ENCODE peak calls at places on chromosomes 16 and 17, in five cellular contexts. H, U, K, R and V are unnamed samples. For H3K27me3 and H3K4me1, the result is how much of the 10 kb centered on the place peaks cover.

GRCh38 chr17:43667506-43668438 is 6.0 kb upstream of the MEOX1 start:
- DNase-seq in K (no peak), R (no peak), U (no peak), H (no peak), V (no peak)

GRCh38 chr17:48031966-48032365 is 5.6 kb downstream of the COPZ2 start:
- DNase-seq in R (no peak), H (no peak), U (no peak), K (no peak), V (no peak)

GRCh38 chr17:77889135-77889505 is 69.4 kb upstream of the TNRC6C start:
- DNase-seq in H (no peak), R (no peak), U (no peak), K (no peak), V (no peak)

GRCh38 chr16:79278506-79278905 is 322.0 kb downstream of the MAF start:
- DNase-seq in K (peak), R (no peak), H (no peak), U (peak), V (no peak)

GRCh38 chr17:59914274-59914854 is 21.4 kb downstream of the RPS6KB1 start:
- DNase-seq in U (no peak), R (peak), H (peak), K (peak), V (no peak)

GRCh38 chr17:64145460-64145750 is 15.5 kb upstream of the ERN1 start:
- DNase-seq in U (no peak), H (no peak), R (no peak), K (no peak), V (no peak)

GRCh38 chr17:75694536-75694935 is 26.7 kb upstream of the ITGB4 start:
- DNase-seq in H (no peak), U (no peak), R (no peak), K (no peak), V (no peak)

GRCh38 chr17:60305141-60305540 is 86.8 kb downstream of the USP32 start:
- DNase-seq in U (no peak), K (peak), R (peak), H (no peak), V (no peak)

GRCh38 chr17:75487351-75488070 is 27.8 kb downstream of the CASKIN2 start:
- DNase-seq in U (peak), H (no peak), K (peak), R (peak), V (no peak)

GRCh38 chr17:75504347-75505151 is 10.8 kb downstream of the CASKIN2 start:
- DNase-seq in U (peak), H (no peak), R (peak), K (peak), V (peak)

GRCh38 chr16:10947211-10947787 is 2.9 kb downstream of the CLEC16A start:
- DNase-seq in H (no peak), K (no peak), R (no peak), U (no peak), V (no peak)

GRCh38 chr16:66408181-66409048 is 18.7 kb upstream of the BEAN1 start:
- DNase-seq in K (peak), H (peak), R (peak), U (no peak), V (no peak)

DNA sequence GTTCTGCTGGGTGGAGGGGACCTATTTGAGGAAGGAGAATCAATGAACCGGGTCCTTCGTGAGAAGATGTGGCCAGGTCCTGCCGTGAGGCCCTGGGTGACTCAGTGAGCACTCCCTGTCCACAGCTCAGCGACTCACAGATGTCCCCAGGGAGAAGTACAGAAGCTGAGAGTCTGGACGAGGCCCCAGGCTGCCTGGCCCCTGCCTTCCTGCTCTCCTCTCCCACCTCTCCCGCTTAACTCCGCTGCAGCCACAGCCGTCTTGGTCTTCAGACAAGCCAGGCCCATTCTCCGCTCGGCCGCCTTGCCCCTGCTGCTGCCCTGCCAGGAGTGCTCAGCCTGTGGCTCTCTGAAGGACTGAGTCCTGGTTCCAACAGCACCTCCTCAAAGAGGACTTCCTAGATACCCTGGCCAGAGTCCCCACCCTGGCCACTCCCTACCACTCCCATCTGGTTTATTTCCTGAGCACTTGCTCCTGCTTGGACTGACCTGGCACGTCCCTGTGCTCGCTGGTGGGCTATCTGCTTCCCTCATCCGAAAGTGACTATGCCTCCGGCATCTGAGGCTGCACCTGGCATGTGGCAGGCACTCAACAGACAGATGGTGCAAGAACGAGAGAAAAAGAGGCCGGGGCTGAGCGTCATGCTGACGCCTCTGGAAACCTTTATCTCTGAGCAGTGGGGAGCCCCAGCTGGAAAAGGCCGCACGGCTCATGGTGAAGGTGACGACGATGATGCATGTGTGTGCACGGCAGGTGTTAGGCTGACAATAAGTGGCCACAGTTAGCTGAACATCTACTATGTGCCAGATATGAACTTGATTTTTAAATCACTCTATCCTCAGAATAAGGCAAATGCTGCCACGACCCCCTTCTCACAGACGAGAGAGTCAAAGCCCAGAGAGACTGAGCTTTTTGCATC is 9.2 kb upstream of the TNFRSF13B start:
- DNase-seq in U (peak), K (no peak), H (no peak), R (no peak), V (no peak)
- H3K4me3 ChIP-seq in U (no peak), K (no peak), H (no peak), R (no peak), V (no peak)

GRCh38 chr16:85931596-85932402 is 32.8 kb downstream of the IRF8 start:
- DNase-seq in R (no peak), H (no peak), K (no peak), U (no peak), V (no peak)
- H3K27me3 ChIP-seq in R (under half), H (under half), K (under half), U (under half), V (under half)

GRCh38 chr17:81329927-81330883 is 35.1 kb upstream of the SLC38A10 start:
- DNase-seq in K (no peak), H (no peak), R (no peak), U (peak), V (no peak)
- H3K4me1 ChIP-seq in K (under half), H (under half), R (under half), U (under half), V (half or more)

GRCh38 chr16:15515992-15516391 is 81.6 kb downstream of the BMERB1 start:
- DNase-seq in H (no peak), R (no peak), K (no peak), U (no peak), V (no peak)
- H3K4me3 ChIP-seq in H (no peak), R (no peak), K (no peak), U (no peak), V (no peak)

DNA sequence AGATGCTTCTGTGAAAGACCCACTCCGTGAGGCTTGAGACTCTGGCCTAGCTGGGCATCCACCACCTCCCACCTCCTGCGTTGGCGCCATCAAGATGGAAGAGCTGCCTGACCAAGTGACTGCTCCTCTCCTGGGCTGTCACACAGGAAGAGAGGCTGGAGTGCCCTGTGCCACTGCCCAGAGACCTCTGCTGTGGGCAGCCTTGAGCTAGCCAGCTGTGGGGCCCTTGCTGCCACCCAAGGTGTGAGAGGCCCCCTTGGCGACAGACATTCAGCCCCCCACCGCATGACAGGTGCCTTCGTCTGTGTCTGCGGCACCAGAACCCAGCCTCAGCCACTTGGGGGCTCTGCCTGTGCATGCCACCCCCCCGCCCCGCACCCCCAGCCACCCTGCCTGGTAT is 121.1 kb upstream of the LHX1 start:
- DNase-seq in H (no peak), U (no peak), K (no peak), R (no peak), V (no peak)
- H3K27me3 ChIP-seq in H (under half), U (half or more), K (under half), R (under half), V (under half)